ENCODE peak calls at places on chromosomes 11 and 22, in eight cellular contexts. One of them, this sample, is unnamed.

GRCh38 chr11:114977596-114977995 is 299.3 kb downstream of the NXPE2 start:
- DNase-seq in A673: no peak
- DNase-seq in PC-3: no peak
- DNase-seq in tibial artery: no peak
- DNase-seq in SJSA1: no peak
- DNase-seq in OCI-LY7: no peak
- DNase-seq in lower lobe of right lung: no peak
- DNase-seq in SJCRH30: no peak
- DNase-seq in this sample: no peak

GRCh38 chr22:33921576-33922181 is 1.4 kb upstream of the LARGE1 start:
- DNase-seq in A673: no peak
- DNase-seq in SJSA1: peak; percentile 63
- DNase-seq in OCI-LY7: peak; percentile 75
- DNase-seq in PC-3: no peak
- DNase-seq in SJCRH30: peak; percentile 81
- DNase-seq in tibial artery: peak; percentile 54
- DNase-seq in lower lobe of right lung: peak; percentile 63
- DNase-seq in this sample: no peak

GRCh38 chr22:29801796-29802195 is 34.6 kb downstream of the UQCR10 start:
- DNase-seq in OCI-LY7: no peak
- DNase-seq in tibial artery: no peak
- DNase-seq in SJCRH30: no peak
- DNase-seq in A673: no peak
- DNase-seq in lower lobe of right lung: no peak
- DNase-seq in SJSA1: no peak
- DNase-seq in PC-3: no peak
- DNase-seq in this sample: no peak

GRCh38 chr11:36150986-36151385 is 138.2 kb downstream of the COMMD9 start:
- DNase-seq in OCI-LY7: no peak
- DNase-seq in PC-3: no peak
- DNase-seq in SJCRH30: no peak
- DNase-seq in A673: no peak
- DNase-seq in tibial artery: no peak
- DNase-seq in lower lobe of right lung: no peak
- DNase-seq in SJSA1: no peak
- DNase-seq in this sample: no peak

GRCh38 chr11:10633261-10633660 is 60.3 kb downstream of the IRAG1 start:
- DNase-seq in tibial artery: no peak
- DNase-seq in PC-3: peak; percentile 56
- DNase-seq in A673: no peak
- DNase-seq in lower lobe of right lung: no peak
- DNase-seq in SJCRH30: no peak
- DNase-seq in OCI-LY7: no peak
- DNase-seq in SJSA1: no peak
- DNase-seq in this sample: no peak

GRCh38 chr22:17237031-17237668 is 17.9 kb upstream of the ADA2 start:
- DNase-seq in OCI-LY7: peak; percentile 67
- DNase-seq in SJSA1: no peak
- DNase-seq in SJCRH30: no peak
- DNase-seq in tibial artery: no peak
- DNase-seq in PC-3: no peak
- DNase-seq in A673: no peak
- DNase-seq in lower lobe of right lung: peak; percentile 39
- DNase-seq in this sample: no peak

GRCh38 chr22:43449205-43449830 is 37.5 kb downstream of the MPPED1 start:
- DNase-seq in SJCRH30: no peak
- DNase-seq in A673: peak; percentile 20
- DNase-seq in SJSA1: no peak
- DNase-seq in OCI-LY7: no peak
- DNase-seq in lower lobe of right lung: no peak
- DNase-seq in PC-3: no peak
- DNase-seq in tibial artery: no peak
- DNase-seq in this sample: no peak

GRCh38 chr22:30511903-30512302 is 6.4 kb upstream of the SEC14L4 start:
- DNase-seq in tibial artery: no peak
- DNase-seq in SJSA1: no peak
- DNase-seq in SJCRH30: no peak
- DNase-seq in OCI-LY7: no peak
- DNase-seq in A673: no peak
- DNase-seq in lower lobe of right lung: no peak
- DNase-seq in PC-3: no peak
- DNase-seq in this sample: no peak

GRCh38 chr11:119318240-119319135 is 1.6 kb upstream of the MCAM start:
- DNase-seq in A673: no peak
- DNase-seq in SJCRH30: peak; percentile 28
- DNase-seq in lower lobe of right lung: no peak
- DNase-seq in tibial artery: no peak
- DNase-seq in PC-3: peak; percentile 76
- DNase-seq in SJSA1: no peak
- DNase-seq in OCI-LY7: peak; percentile 67
- DNase-seq in this sample: no peak

GRCh38 chr11:5288108-5288911 is 13.4 kb downstream of the OR51B4 start:
- DNase-seq in SJCRH30: no peak
- DNase-seq in OCI-LY7: no peak
- DNase-seq in PC-3: no peak
- DNase-seq in tibial artery: no peak
- DNase-seq in A673: no peak
- DNase-seq in lower lobe of right lung: no peak
- DNase-seq in SJSA1: peak; percentile 62
- DNase-seq in this sample: no peak

GRCh38 chr11:115919341-115920086 is 415.3 kb upstream of the CADM1 start:
- DNase-seq in A673: peak; percentile 3
- DNase-seq in SJCRH30: no peak
- DNase-seq in PC-3: no peak
- DNase-seq in lower lobe of right lung: no peak
- DNase-seq in OCI-LY7: no peak
- DNase-seq in SJSA1: peak; percentile 44
- DNase-seq in tibial artery: no peak
- DNase-seq in this sample: no peak

GRCh38 chr11:45924927-45925326 is 2.5 kb downstream of the LARGE2 start:
- DNase-seq in tibial artery: no peak
- DNase-seq in SJSA1: no peak
- DNase-seq in A673: no peak
- DNase-seq in lower lobe of right lung: no peak
- DNase-seq in OCI-LY7: no peak
- DNase-seq in SJCRH30: no peak
- DNase-seq in PC-3: no peak
- DNase-seq in this sample: no peak

GRCh38 chr11:12439615-12440014 is 62.2 kb downstream of the PARVA start:
- DNase-seq in lower lobe of right lung: no peak
- DNase-seq in SJSA1: no peak
- DNase-seq in PC-3: no peak
- DNase-seq in OCI-LY7: peak; percentile 2
- DNase-seq in tibial artery: no peak
- DNase-seq in A673: no peak
- DNase-seq in SJCRH30: no peak
- DNase-seq in this sample: no peak

GRCh38 chr11:123741159-123741951 is at the start of gene ZNF202:
- DNase-seq in SJSA1: peak; percentile 78
- DNase-seq in SJCRH30: peak; percentile 86
- DNase-seq in lower lobe of right lung: peak; percentile 96
- DNase-seq in PC-3: peak; percentile 92
- DNase-seq in OCI-LY7: peak; percentile 94
- DNase-seq in tibial artery: peak; percentile 89
- DNase-seq in A673: peak; percentile 97
- DNase-seq in this sample: peak; percentile 52

GRCh38 chr22:37519268-37520195 is at the start of gene CARD10:
- DNase-seq in tibial artery: no peak
- DNase-seq in PC-3: peak; percentile 51
- DNase-seq in OCI-LY7: no peak
- DNase-seq in SJSA1: no peak
- DNase-seq in SJCRH30: peak; percentile 48
- DNase-seq in A673: no peak
- DNase-seq in lower lobe of right lung: no peak
- DNase-seq in this sample: no peak

GRCh38 chr11:74721479-74721835 is 9.8 kb downstream of the CHRDL2 start:
- DNase-seq in tibial artery: no peak
- DNase-seq in OCI-LY7: no peak
- DNase-seq in SJSA1: no peak
- DNase-seq in lower lobe of right lung: no peak
- DNase-seq in PC-3: no peak
- DNase-seq in A673: no peak
- DNase-seq in SJCRH30: no peak
- DNase-seq in this sample: no peak

GRCh38 chr11:124069429-124070401 is 28.6 kb upstream of the OR10G7 start:
- DNase-seq in tibial artery: no peak
- DNase-seq in SJCRH30: peak; percentile 72
- DNase-seq in PC-3: peak; percentile 63
- DNase-seq in A673: peak; percentile 87
- DNase-seq in OCI-LY7: peak; percentile 72
- DNase-seq in SJSA1: peak; percentile 62
- DNase-seq in lower lobe of right lung: peak; percentile 66
- DNase-seq in this sample: no peak

DNA sequence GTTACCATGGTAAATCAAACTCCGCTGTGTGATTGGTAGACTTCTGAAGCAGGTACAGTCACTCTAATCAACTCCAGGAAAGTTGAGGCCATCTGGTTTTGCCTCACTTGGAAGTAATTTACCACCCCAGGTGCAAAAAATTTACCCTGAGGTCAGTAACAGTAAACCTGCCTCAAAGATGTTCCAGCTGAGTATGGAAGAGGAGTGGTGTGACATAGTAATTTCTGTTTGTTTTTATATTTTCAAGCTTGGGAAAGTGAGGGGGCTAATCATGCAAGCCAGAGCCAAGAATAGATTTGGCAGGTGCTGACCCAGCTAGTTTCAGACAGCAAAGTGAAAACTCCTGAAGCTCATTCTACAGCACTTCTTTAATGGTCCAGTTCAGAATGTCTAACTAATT is 691.6 kb downstream of the NTM start:
- DNase-seq in SJSA1: no peak
- DNase-seq in OCI-LY7: no peak
- DNase-seq in A673: no peak
- DNase-seq in SJCRH30: no peak
- DNase-seq in lower lobe of right lung: no peak
- DNase-seq in tibial artery: no peak
- DNase-seq in PC-3: no peak
- DNase-seq in this sample: no peak
- H3K4me1 ChIP-seq in SJSA1: peaks cover 85% of the 10 kb centered on the region
- H3K4me1 ChIP-seq in OCI-LY7: no peaks in the 10 kb centered on the region
- H3K4me1 ChIP-seq in A673: peaks cover 14% of the 10 kb centered on the region
- H3K4me1 ChIP-seq in SJCRH30: peaks cover 9% of the 10 kb centered on the region
- H3K4me1 ChIP-seq in lower lobe of right lung: peaks cover 7% of the 10 kb centered on the region
- H3K4me1 ChIP-seq in tibial artery: no peaks in the 10 kb centered on the region
- H3K4me1 ChIP-seq in PC-3: peaks cover 26% of the 10 kb centered on the region
- H3K4me1 ChIP-seq in this sample: no peaks in the 10 kb centered on the region

DNA sequence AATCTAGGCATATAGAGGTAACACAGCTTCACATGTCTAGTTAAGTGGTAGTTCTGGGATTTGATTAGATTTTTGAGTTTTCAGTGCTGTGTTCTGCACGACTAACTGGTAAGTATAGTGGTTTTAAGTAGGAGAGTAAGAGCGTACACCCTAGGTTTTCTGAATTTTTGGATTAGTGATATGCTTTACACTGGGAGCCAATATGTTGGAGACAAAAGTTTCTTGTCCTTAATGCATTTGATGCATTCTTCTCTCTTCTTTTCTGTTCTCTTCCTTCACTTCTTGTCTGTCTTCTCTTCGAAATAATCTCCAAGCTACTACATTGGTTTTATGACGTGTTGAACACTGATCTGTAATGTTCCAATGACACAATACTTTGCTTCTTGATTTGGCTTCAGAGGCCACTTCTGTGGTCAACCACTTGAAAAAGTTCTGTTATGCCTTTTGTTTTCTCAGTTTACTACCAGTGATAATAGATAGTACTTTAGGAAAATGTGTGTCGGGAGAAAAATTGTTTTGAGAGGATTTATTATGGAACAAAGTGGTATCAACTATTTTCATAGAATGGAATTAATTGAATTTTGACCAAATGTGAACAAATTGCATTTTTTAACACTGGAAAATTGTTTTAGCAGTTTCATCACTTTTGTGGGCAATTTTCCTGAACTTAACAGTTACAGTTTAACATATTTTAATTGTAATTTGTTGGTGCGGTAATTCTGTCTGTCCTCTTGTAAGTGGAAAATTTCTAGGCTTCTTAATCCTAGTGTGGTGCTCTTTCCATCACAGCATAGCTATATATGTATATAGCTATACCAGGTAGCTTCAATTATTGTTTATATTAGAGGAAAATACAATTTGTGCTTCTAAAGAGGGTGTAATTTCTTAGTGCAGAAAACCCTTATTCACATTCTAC is 2.6 kb downstream of the PDE3B start:
- DNase-seq in tibial artery: no peak
- DNase-seq in SJCRH30: no peak
- DNase-seq in lower lobe of right lung: no peak
- DNase-seq in PC-3: no peak
- DNase-seq in A673: no peak
- DNase-seq in SJSA1: no peak
- DNase-seq in OCI-LY7: no peak
- DNase-seq in this sample: no peak
- H3K4me3 ChIP-seq in tibial artery: no peak overlapping the region
- H3K4me3 ChIP-seq in SJCRH30: peak overlapping the region; percentile 96
- H3K4me3 ChIP-seq in lower lobe of right lung: peak overlapping the region; percentile 91
- H3K4me3 ChIP-seq in PC-3: no peak overlapping the region
- H3K4me3 ChIP-seq in A673: peak overlapping the region; percentile 70
- H3K4me3 ChIP-seq in SJSA1: no peak overlapping the region
- H3K4me3 ChIP-seq in OCI-LY7: no peak overlapping the region
- H3K4me3 ChIP-seq in this sample: peak overlapping the region; percentile 91

DNA sequence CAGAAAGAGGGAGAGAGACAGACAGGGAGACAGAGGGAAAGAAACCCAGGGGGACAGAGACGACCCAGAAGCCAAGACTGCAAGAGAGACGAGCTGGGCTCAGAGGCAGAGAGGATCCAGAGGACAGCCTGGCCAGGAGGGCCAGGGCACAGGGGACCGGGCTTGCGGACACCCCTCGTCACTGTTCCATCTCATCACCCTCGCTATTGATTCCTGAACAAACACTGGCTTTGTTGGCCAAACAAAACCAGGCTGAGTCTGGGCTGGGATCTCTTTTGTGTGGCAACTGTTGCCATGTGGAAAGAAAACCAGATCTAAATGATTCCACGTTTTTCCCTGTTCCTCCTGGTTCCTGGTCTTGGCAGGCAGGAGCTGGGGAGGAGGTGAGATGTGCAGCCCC is 339.4 kb downstream of the MN1 start:
- DNase-seq in SJCRH30: no peak
- DNase-seq in SJSA1: no peak
- DNase-seq in PC-3: no peak
- DNase-seq in A673: no peak
- DNase-seq in lower lobe of right lung: no peak
- DNase-seq in tibial artery: no peak
- DNase-seq in OCI-LY7: no peak
- DNase-seq in this sample: no peak
- H3K27ac ChIP-seq in SJCRH30: peak overlapping the region; percentile 63
- H3K27ac ChIP-seq in SJSA1: peak overlapping the region; percentile 84
- H3K27ac ChIP-seq in PC-3: peak overlapping the region; percentile 34
- H3K27ac ChIP-seq in A673: no peak overlapping the region
- H3K27ac ChIP-seq in lower lobe of right lung: no peak overlapping the region
- H3K27ac ChIP-seq in tibial artery: peak overlapping the region; percentile 36
- H3K27ac ChIP-seq in OCI-LY7: no peak overlapping the region
- H3K27ac ChIP-seq in this sample: peak overlapping the region; percentile 17

GRCh38 chr22:50302041-50302541 is 5.4 kb downstream of the PLXNB2 start:
- DNase-seq in A673: no peak
- DNase-seq in OCI-LY7: no peak
- DNase-seq in SJCRH30: no peak
- DNase-seq in SJSA1: no peak
- DNase-seq in tibial artery: no peak
- DNase-seq in lower lobe of right lung: peak; percentile 76
- DNase-seq in PC-3: peak; percentile 15
- DNase-seq in this sample: no peak
- H3K4me1 ChIP-seq in A673: peaks cover 76% of the 10 kb centered on the region
- H3K4me1 ChIP-seq in OCI-LY7: peaks cover 77% of the 10 kb centered on the region
- H3K4me1 ChIP-seq in SJCRH30: peaks cover 34% of the 10 kb centered on the region
- H3K4me1 ChIP-seq in SJSA1: peaks cover 31% of the 10 kb centered on the region
- H3K4me1 ChIP-seq in tibial artery: peaks cover 87% of the 10 kb centered on the region
- H3K4me1 ChIP-seq in lower lobe of right lung: peaks cover 87% of the 10 kb centered on the region
- H3K4me1 ChIP-seq in PC-3: peaks cover 42% of the 10 kb centered on the region
- H3K4me1 ChIP-seq in this sample: peaks cover 62% of the 10 kb centered on the region